ENCODE peak calls at places on chromosomes 7 and 10, in seven cellular contexts. Z is activated CD4-positive, alpha-beta T cell treated with anti-CD3 and anti-CD28 coated beads for 36 hours; O is hypothalamus; X is BJ; Y is cardiac muscle cell; C is cardiac fibroblast; K is foreskin keratinocyte. B is an unnamed sample.

GRCh38 chr10:95214369-95214768 is 20.3 kb downstream of the ACSM6 start:
- DNase-seq in Z (no peak), O (no peak), X (no peak), Y (no peak), C (no peak), K (no peak), B (no peak)

GRCh38 chr7:44962483-44963251 is 16.1 kb downstream of the MYO1G start:
- DNase-seq in Z (peak; percentile 35), O (no peak), X (no peak), Y (peak; percentile 41), C (peak; percentile 7), K (peak; percentile 7), B (peak; percentile 12)

GRCh38 chr10:84478155-84478554 is 149.8 kb downstream of the CCSER2 start:
- DNase-seq in Z (no peak), O (no peak), X (no peak), Y (no peak), C (peak; percentile 74), K (peak; percentile 53), B (no peak)

GRCh38 chr10:70885485-70885884 is 2.9 kb downstream of the PCBD1 start:
- DNase-seq in Z (no peak), O (no peak), X (no peak), Y (no peak), C (no peak), K (no peak), B (no peak)

GRCh38 chr10:77530011-77530410 is 107.6 kb downstream of the KCNMA1 start:
- DNase-seq in Z (no peak), O (no peak), X (no peak), Y (no peak), C (no peak), K (no peak), B (no peak)

GRCh38 chr7:12581897-12582296 is 11.4 kb downstream of the SCIN start:
- DNase-seq in Z (no peak), O (no peak), X (peak; percentile 12), Y (no peak), C (peak; percentile 8), K (peak; percentile 49), B (no peak)

GRCh38 chr10:119028900-119029612 is 458 bp upstream of the NANOS1 start:
- DNase-seq in Z (peak; percentile 85), O (peak; percentile 70), X (peak; percentile 29), Y (peak; percentile 92), C (peak; percentile 85), K (peak; percentile 73), B (peak; percentile 56)

GRCh38 chr7:141660259-141660658 is 41.7 kb downstream of the DENND11 start:
- DNase-seq in Z (no peak), O (no peak), X (no peak), Y (no peak), C (no peak), K (no peak), B (no peak)

GRCh38 chr10:129774082-129774735 is 189.9 kb downstream of the EBF3 start:
- DNase-seq in Z (no peak), O (no peak), X (no peak), Y (no peak), C (no peak), K (no peak), B (no peak)

B was measured in C1 segment of cervical spinal cord.